ENCODE peak calls at places on chromosomes 2 and 18, in five cellular contexts. C is stomach, G is sigmoid colon, X is body of pancreas, Z is adrenal gland. N is an unnamed sample.

GRCh38 chr18:3525870-3526420 is 76.0 kb downstream of the TGIF1 start:
- DNase-seq in C (no peak), G (no peak), Z (no peak), X (no peak), N (no peak)

GRCh38 chr2:27089111-27089954 is 2.8 kb downstream of the KHK start:
- DNase-seq in C (no peak), Z (no peak), X (no peak), G (no peak), N (no peak)

GRCh38 chr18:10543277-10543676 is 17.4 kb downstream of the NAPG start:
- DNase-seq in C (no peak), Z (no peak), G (no peak), X (no peak), N (no peak)

GRCh38 chr2:24015562-24016375 is 5.9 kb downstream of the MFSD2B start:
- DNase-seq in G (no peak), X (no peak), Z (no peak), C (no peak), N (no peak)

GRCh38 chr2:106960633-106961205 is 74.8 kb upstream of the ST6GAL2 start:
- DNase-seq in C (no peak), Z (no peak), G (no peak), X (no peak), N (no peak)

GRCh38 chr2:85266424-85267041 is 61.3 kb downstream of the TGOLN2 start:
- DNase-seq in Z (peak), C (peak), X (peak), G (peak), N (peak)

GRCh38 chr18:43830905-43831304 is 553.6 kb upstream of the SYT4 start:
- DNase-seq in C (no peak), G (no peak), Z (no peak), X (no peak), N (no peak)

GRCh38 chr2:44680983-44681481 is 260.5 kb upstream of the SIX3 start:
- DNase-seq in Z (no peak), C (no peak), X (no peak), G (no peak), N (no peak)

GRCh38 chr18:3340682-3341097 is 78.8 kb downstream of the MYL12B start:
- DNase-seq in X (no peak), G (no peak), C (no peak), Z (no peak), N (no peak)

DNA sequence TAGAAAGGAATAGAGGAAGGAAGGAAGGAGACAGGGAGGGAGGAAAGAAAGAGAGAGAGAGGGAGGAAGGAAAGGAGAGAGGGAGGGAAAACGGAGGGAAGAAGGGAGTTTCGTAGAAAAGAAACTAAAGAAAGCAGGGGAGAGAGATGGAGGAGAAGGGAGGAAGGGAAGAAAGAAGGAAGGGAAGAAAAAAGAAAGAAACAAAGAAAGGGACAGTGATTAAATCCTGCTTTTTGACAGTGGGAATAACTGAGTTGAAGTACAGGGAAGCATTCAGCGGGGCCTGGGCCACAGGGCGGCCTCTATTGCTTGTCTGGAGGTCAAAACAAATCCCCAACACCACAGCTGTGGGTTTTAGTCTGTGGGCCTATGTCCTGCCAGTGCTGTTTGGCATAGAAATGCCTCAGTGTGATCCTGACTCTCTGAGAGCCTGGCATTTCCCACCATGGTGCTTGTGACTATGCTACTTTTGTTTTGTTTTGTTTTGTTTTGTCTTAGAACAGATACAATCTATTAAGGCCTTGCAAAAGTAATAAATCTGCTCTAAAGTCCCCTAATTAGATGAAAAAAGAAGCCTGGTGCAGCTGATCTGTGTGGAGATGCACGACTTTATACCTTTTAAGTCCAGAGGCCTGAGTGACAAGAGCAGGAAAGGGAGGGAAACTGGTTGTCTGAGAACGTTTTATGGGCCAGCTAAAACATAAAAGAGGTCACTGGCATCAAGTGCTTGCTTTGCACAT is 40.0 kb downstream of the IL1RL2 start:
- DNase-seq in C (no peak), G (no peak), X (no peak), Z (peak), N (no peak)
- TF ChIP-seq POLR2A in C (no peak), G (no peak), X (no peak), Z (no peak), N (no peak)

GRCh38 chr2:175688241-175688640 is 313.8 kb downstream of the LNPK start:
- DNase-seq in Z (no peak), X (no peak), G (no peak), C (no peak), N (no peak)
- TF ChIP-seq POLR2A in Z (no peak), X (no peak), G (no peak), C (no peak), N (no peak)

GRCh38 chr18:5296706-5297320 is 1.3 kb upstream of the ZBTB14 start:
- DNase-seq in X (peak), Z (peak), G (peak), C (peak), N (peak)

GRCh38 chr18:5294113-5294617 is 1.4 kb downstream of the ZBTB14 start:
- DNase-seq in X (peak), Z (peak), C (peak), G (peak), N (peak)

GRCh38 chr18:5295981-5296705 is 617 bp upstream of the ZBTB14 start:
- DNase-seq in Z (peak), X (peak), C (peak), G (peak), N (peak)

GRCh38 chr18:5295231-5295920 is at the start of gene ZBTB14:
- DNase-seq in C (peak), X (peak), G (peak), Z (peak), N (peak)

DNA sequence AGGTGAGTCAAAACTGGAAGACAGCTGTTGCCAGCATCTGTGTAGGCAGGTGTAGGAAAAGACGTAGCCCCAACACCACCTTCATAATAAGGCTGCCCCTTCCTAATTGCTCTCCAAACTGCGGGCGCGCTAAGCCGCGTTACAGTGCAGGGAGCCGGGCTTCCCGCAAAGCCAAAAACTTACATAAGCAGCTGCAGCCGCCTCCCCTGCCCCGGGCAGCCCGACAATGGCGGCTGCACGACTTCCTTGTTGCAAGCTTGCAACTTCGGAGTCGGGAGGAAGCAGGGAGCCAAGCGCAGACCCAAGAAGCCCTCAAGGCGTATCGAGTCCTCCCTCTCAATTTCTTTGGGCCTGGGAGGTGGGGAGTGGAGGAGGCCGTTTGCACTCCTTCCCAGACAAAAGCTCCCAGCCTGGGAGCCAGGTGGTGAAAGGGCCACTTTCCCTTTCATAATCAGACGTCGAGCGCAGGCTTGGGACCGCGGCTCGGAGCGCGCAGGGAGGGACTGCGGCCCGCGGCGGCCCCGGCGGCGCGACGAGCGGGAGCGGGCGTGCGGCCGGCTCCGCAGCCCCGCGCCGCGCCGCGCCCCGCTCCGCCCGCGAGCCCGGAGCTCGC is 802 bp downstream of the ZBTB14 start:
- DNase-seq in C (peak), G (peak), X (no peak), Z (peak), N (peak)
- TF ChIP-seq POLR2A in C (no peak), G (no peak), X (peak), Z (peak), N (peak)

GRCh38 chr2:43221660-43222471 is 4.5 kb downstream of the ZFP36L2 start:
- DNase-seq in C (peak), X (peak), G (peak), Z (peak), N (peak)
- TF ChIP-seq POLR2A in C (no peak), X (peak), G (peak), Z (peak), N (peak)